ENCODE peak calls at places on chromosomes 3 and 15, in nine cellular contexts. Q is tibial nerve, O is A549, G is stomach, F is transverse colon, B is ovary, V is SK-N-SH, K is HepG2, U is suprapubic skin. X is an unnamed sample.

GRCh38 chr3:72891053-72891855 is 3.4 kb downstream of the GXYLT2 start:
- DNase-seq in V (peak; percentile 63), K (peak; percentile 46), F (peak; percentile 18), B (peak; percentile 77), U (peak; percentile 67), G (no peak), Q (peak; percentile 49), O (no peak), X (peak; percentile 81)

GRCh38 chr3:141388823-141389617 is 20.7 kb downstream of the ZBTB38 start:
- DNase-seq in K (peak; percentile 53), O (no peak), B (no peak), F (no peak), Q (no peak), G (no peak), U (no peak), V (no peak), X (no peak)

GRCh38 chr15:65916664-65917406 is 47.5 kb downstream of the RAB11A start:
- DNase-seq in O (peak; percentile 82), K (peak; percentile 80), U (no peak), V (peak; percentile 91), Q (peak; percentile 13), G (peak; percentile 71), F (peak; percentile 13), B (peak; percentile 70), X (no peak)

GRCh38 chr3:196988241-196989029 is 19.8 kb upstream of the PIGZ start:
- DNase-seq in Q (no peak), V (peak; percentile 58), B (no peak), G (no peak), O (no peak), U (peak; percentile 40), K (peak; percentile 74), F (peak; percentile 51), X (peak; percentile 40)

GRCh38 chr3:53518495-53518981 is 24.1 kb downstream of the CACNA1D start:
- DNase-seq in F (no peak), B (no peak), G (no peak), U (no peak), V (no peak), O (peak; percentile 48), K (no peak), Q (peak; percentile 45), X (no peak)

GRCh38 chr3:43769471-43770425 is 79.0 kb downstream of the ABHD5 start:
- DNase-seq in O (peak; percentile 87), G (peak; percentile 97), Q (peak; percentile 99), U (peak; percentile 99), V (peak; percentile 81), F (peak; percentile 98), B (peak; percentile 94), K (peak; percentile 61), X (peak; percentile 97)

GRCh38 chr15:81863157-81863556 is 182.7 kb downstream of the MEX3B start:
- DNase-seq in U (no peak), V (no peak), O (no peak), G (no peak), F (no peak), Q (no peak), B (no peak), K (no peak), X (no peak)

GRCh38 chr3:175346573-175347356 is 487.6 kb downstream of the NAALADL2 start:
- DNase-seq in Q (peak; percentile 32), B (peak; percentile 44), G (peak; percentile 65), O (no peak), U (peak; percentile 56), F (peak; percentile 50), K (no peak), V (no peak), X (peak; percentile 69)

GRCh38 chr3:129305592-129306091 is 27.0 kb downstream of the HMCES start:
- DNase-seq in Q (peak; percentile 75), G (peak; percentile 85), F (peak; percentile 76), V (no peak), K (no peak), B (peak; percentile 91), O (no peak), U (peak; percentile 85), X (peak; percentile 96)

GRCh38 chr15:99126195-99126594 is 21.3 kb downstream of the SYNM start:
- DNase-seq in G (no peak), V (no peak), Q (no peak), F (no peak), O (no peak), B (no peak), U (no peak), K (no peak), X (peak; percentile 65)

GRCh38 chr15:70505971-70506887 is 257.1 kb downstream of the UACA start:
- DNase-seq in K (no peak), O (no peak), Q (no peak), V (no peak), U (no peak), F (no peak), B (no peak), G (no peak), X (no peak)

GRCh38 chr3:23665741-23666140 is 140.0 kb upstream of the UBE2E1 start:
- DNase-seq in O (no peak), Q (no peak), G (no peak), K (no peak), B (no peak), U (no peak), F (no peak), V (no peak), X (no peak)

DNA sequence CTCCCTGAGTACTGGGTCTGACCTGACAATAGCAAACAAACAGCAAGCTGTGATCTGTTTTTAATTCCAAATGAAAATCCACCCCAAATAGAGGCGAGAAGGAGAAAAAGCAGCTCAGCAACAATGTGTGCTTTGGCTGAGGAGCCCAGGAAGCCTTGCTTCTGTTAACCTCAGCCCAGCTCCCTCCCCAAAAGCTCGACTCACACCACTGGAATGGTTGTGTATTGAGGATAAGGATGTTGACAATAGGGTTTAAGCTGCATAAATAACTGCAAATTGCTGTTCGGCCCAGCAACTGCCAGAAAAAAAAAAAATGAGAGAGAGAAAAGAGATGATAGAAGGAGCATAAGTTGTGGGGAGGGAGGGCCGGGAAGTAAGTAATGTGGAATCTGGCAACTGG is 104.0 kb upstream of the TBC1D5 start:
- DNase-seq in G (no peak), B (no peak), F (no peak), K (no peak), U (no peak), V (no peak), Q (no peak), O (no peak), X (no peak)
- TF ChIP-seq EP300 in G (no peak), B (no peak), F (no peak), K (no peak), U (no peak), V (no peak), Q (no peak), O (no peak), X (no peak)

DNA sequence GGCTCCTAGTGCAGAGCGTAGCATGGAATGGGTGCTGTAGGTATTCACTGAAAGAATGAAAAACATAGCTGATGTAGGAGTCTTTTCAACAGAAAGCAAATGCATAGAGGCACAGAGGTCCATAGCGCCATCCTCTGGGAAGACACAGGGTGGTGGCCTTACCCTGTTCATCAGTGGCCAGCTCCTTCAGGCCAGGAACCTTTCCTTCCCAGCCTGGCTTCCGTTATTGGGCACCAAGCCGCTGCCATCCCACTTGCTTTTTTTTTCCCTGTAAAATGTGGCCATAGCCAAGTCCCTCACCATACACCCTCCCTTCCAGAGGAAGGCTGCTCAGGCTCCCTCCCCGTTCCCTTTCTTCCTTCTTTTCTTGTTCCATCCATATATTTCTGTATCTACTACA is 118.1 kb downstream of the ZNF621 start:
- DNase-seq in O (no peak), B (no peak), V (no peak), G (no peak), Q (no peak), F (no peak), K (no peak), U (no peak), X (no peak)
- TF ChIP-seq EP300 in O (no peak), B (no peak), V (no peak), G (no peak), Q (no peak), F (no peak), K (no peak), U (no peak), X (no peak)

DNA sequence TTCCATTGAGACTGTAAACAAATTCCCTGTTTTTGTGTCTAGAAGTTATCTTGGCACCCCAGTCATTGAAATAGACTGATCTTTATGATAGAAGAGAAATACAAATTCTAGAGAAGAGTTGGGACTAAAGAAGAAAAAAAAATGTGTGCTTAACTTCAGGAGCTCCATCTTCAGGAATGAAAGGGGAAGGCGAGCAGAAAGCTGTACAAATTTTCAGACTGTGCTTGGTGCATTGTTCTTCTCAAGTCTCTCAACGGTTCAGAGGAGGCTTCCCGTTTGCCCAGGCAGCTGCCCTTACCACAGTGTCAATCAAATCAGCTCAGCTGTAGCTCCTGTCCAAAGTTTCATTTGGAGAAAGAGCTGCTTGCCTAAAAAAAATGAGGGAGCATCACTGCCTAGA is 41.7 kb downstream of the OXSM start:
- DNase-seq in O (no peak), F (no peak), G (no peak), Q (no peak), V (peak; percentile 14), B (no peak), K (no peak), U (no peak), X (no peak)
- TF ChIP-seq EP300 in O (no peak), F (no peak), G (no peak), Q (no peak), V (no peak), B (no peak), K (no peak), U (no peak), X (no peak)

GRCh38 chr15:48981941-48982340 is 18.2 kb upstream of the SHC4 start:
- DNase-seq in G (no peak), F (no peak), Q (no peak), K (no peak), B (no peak), V (no peak), O (no peak), U (no peak), X (no peak)

GRCh38 chr15:48987142-48987541 is 23.4 kb upstream of the SHC4 start:
- DNase-seq in U (no peak), K (no peak), Q (no peak), B (no peak), V (no peak), G (no peak), O (no peak), F (no peak), X (no peak)

GRCh38 chr15:48986240-48986639 is 22.5 kb upstream of the SHC4 start:
- DNase-seq in F (no peak), V (no peak), Q (no peak), U (no peak), G (no peak), O (no peak), K (no peak), B (no peak), X (no peak)

GRCh38 chr15:48984021-48984420 is 20.3 kb upstream of the SHC4 start:
- DNase-seq in O (no peak), Q (no peak), K (no peak), G (no peak), B (no peak), V (no peak), U (no peak), F (no peak), X (no peak)

DNA sequence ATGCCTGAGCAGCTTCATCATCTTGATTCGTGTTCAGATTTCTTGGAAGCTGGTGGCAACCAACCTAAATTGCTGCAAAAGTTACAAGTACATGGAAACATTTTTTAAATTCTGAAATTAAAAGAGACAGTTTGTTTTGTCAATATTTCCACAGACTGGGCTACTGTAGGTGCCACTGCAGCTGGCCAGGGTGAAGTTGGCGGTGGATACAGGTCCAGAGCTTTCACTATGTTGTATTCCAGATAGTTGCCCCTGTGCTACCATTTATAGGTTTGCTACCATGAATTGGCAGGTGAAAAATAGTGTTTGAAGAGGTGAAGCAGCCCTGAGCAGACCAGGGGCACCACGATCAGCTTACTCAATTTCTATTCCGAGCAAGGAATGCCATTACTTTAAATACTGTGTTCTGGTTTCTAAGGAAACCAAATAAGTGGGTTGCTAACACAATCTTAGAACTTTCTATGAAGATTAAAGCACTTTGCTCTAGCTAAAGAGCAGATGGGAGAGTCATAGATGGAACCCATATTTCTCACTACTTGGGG is 21.2 kb upstream of the SHC4 start:
- DNase-seq in F (no peak), G (no peak), Q (no peak), U (no peak), K (no peak), O (no peak), B (no peak), V (no peak), X (no peak)
- TF ChIP-seq EP300 in F (no peak), G (no peak), Q (no peak), U (no peak), K (no peak), O (no peak), B (no peak), V (no peak), X (no peak)